ENCODE peak calls at places on chromosome 3, in eight cellular contexts. One of them, this sample, is unnamed.

GRCh38 chr3:136266468-136266867 is 16.3 kb downstream of the PCCB start:
- DNase-seq in lung: no peak
- DNase-seq in lower lobe of right lung: no peak
- DNase-seq in OCI-LY7: no peak
- DNase-seq in kidney: no peak
- DNase-seq in pancreas: no peak
- DNase-seq in heart left ventricle: no peak
- DNase-seq in spleen: no peak
- DNase-seq in this sample: peak; percentile 48

GRCh38 chr3:14097616-14098391 is 26.9 kb downstream of the CHCHD4 start:
- DNase-seq in lung: no peak
- DNase-seq in lower lobe of right lung: no peak
- DNase-seq in OCI-LY7: no peak
- DNase-seq in kidney: no peak
- DNase-seq in pancreas: no peak
- DNase-seq in heart left ventricle: no peak
- DNase-seq in spleen: no peak
- DNase-seq in this sample: no peak

GRCh38 chr3:151912041-151912440 is 38.6 kb downstream of the SUCNR1 start:
- DNase-seq in lung: no peak
- DNase-seq in lower lobe of right lung: no peak
- DNase-seq in OCI-LY7: no peak
- DNase-seq in kidney: no peak
- DNase-seq in pancreas: no peak
- DNase-seq in heart left ventricle: no peak
- DNase-seq in spleen: no peak
- DNase-seq in this sample: peak; percentile 37

GRCh38 chr3:3097958-3098357 is 12.2 kb downstream of the IL5RA start:
- DNase-seq in lung: no peak
- DNase-seq in lower lobe of right lung: no peak
- DNase-seq in OCI-LY7: no peak
- DNase-seq in kidney: no peak
- DNase-seq in pancreas: no peak
- DNase-seq in heart left ventricle: no peak
- DNase-seq in spleen: no peak
- DNase-seq in this sample: no peak

GRCh38 chr3:174202146-174202545 is 657.0 kb upstream of the NAALADL2 start:
- DNase-seq in lung: no peak
- DNase-seq in lower lobe of right lung: no peak
- DNase-seq in OCI-LY7: no peak
- DNase-seq in kidney: no peak
- DNase-seq in pancreas: no peak
- DNase-seq in heart left ventricle: peak; percentile 22
- DNase-seq in spleen: no peak
- DNase-seq in this sample: no peak

GRCh38 chr3:134061401-134061800 is 31.7 kb upstream of the SLCO2A1 start:
- DNase-seq in lung: no peak
- DNase-seq in lower lobe of right lung: no peak
- DNase-seq in OCI-LY7: no peak
- DNase-seq in kidney: no peak
- DNase-seq in pancreas: no peak
- DNase-seq in heart left ventricle: no peak
- DNase-seq in spleen: peak; percentile 52
- DNase-seq in this sample: no peak

GRCh38 chr3:36944012-36944640 is 728 bp downstream of the TRANK1 start:
- DNase-seq in lung: peak; percentile 50
- DNase-seq in lower lobe of right lung: peak; percentile 72
- DNase-seq in OCI-LY7: peak; percentile 62
- DNase-seq in kidney: peak; percentile 84
- DNase-seq in pancreas: peak; percentile 85
- DNase-seq in heart left ventricle: peak; percentile 53
- DNase-seq in spleen: peak; percentile 89
- DNase-seq in this sample: peak; percentile 54

GRCh38 chr3:42498791-42499477 is 3.5 kb upstream of the VIPR1 start:
- DNase-seq in lung: no peak
- DNase-seq in lower lobe of right lung: no peak
- DNase-seq in OCI-LY7: no peak
- DNase-seq in kidney: no peak
- DNase-seq in pancreas: no peak
- DNase-seq in heart left ventricle: peak; percentile 14
- DNase-seq in spleen: peak; percentile 51
- DNase-seq in this sample: no peak

GRCh38 chr3:101803152-101803782 is 24.3 kb downstream of the NXPE3 start:
- DNase-seq in lung: peak; percentile 51
- DNase-seq in lower lobe of right lung: no peak
- DNase-seq in OCI-LY7: peak; percentile 89
- DNase-seq in kidney: no peak
- DNase-seq in pancreas: no peak
- DNase-seq in heart left ventricle: peak; percentile 60
- DNase-seq in spleen: peak; percentile 78
- DNase-seq in this sample: peak; percentile 50

GRCh38 chr3:189267981-189268613 is 96.3 kb downstream of the TPRG1 start:
- DNase-seq in lung: no peak
- DNase-seq in lower lobe of right lung: no peak
- DNase-seq in OCI-LY7: no peak
- DNase-seq in kidney: no peak
- DNase-seq in pancreas: no peak
- DNase-seq in heart left ventricle: no peak
- DNase-seq in spleen: no peak
- DNase-seq in this sample: peak; percentile 95

GRCh38 chr3:16407365-16407764 is 106.1 kb downstream of the RFTN1 start:
- DNase-seq in lung: no peak
- DNase-seq in lower lobe of right lung: no peak
- DNase-seq in OCI-LY7: no peak
- DNase-seq in kidney: no peak
- DNase-seq in pancreas: no peak
- DNase-seq in heart left ventricle: no peak
- DNase-seq in spleen: no peak
- DNase-seq in this sample: no peak

GRCh38 chr3:197408177-197408957 is 110.0 kb upstream of the DLG1 start:
- DNase-seq in lung: no peak
- DNase-seq in lower lobe of right lung: no peak
- DNase-seq in OCI-LY7: no peak
- DNase-seq in kidney: no peak
- DNase-seq in pancreas: no peak
- DNase-seq in heart left ventricle: no peak
- DNase-seq in spleen: peak; percentile 36
- DNase-seq in this sample: no peak

GRCh38 chr3:188061133-188061532 is 92.8 kb upstream of the LPP start:
- DNase-seq in lung: no peak
- DNase-seq in lower lobe of right lung: no peak
- DNase-seq in OCI-LY7: peak; percentile 75
- DNase-seq in kidney: no peak
- DNase-seq in pancreas: no peak
- DNase-seq in heart left ventricle: no peak
- DNase-seq in spleen: no peak
- DNase-seq in this sample: peak; percentile 59

GRCh38 chr3:71581981-71582611 is 1.4 kb downstream of the FOXP1 start:
- DNase-seq in lung: peak; percentile 67
- DNase-seq in lower lobe of right lung: peak; percentile 83
- DNase-seq in OCI-LY7: peak; percentile 91
- DNase-seq in kidney: peak; percentile 86
- DNase-seq in pancreas: peak; percentile 81
- DNase-seq in heart left ventricle: peak; percentile 63
- DNase-seq in spleen: peak; percentile 90
- DNase-seq in this sample: peak; percentile 45

GRCh38 chr3:42032693-42033349 is 58.3 kb upstream of the TRAK1 start:
- DNase-seq in lung: peak; percentile 90
- DNase-seq in lower lobe of right lung: peak; percentile 93
- DNase-seq in OCI-LY7: no peak
- DNase-seq in kidney: peak; percentile 84
- DNase-seq in pancreas: no peak
- DNase-seq in heart left ventricle: no peak
- DNase-seq in spleen: no peak
- DNase-seq in this sample: peak; percentile 66

GRCh38 chr3:46643701-46644100 is 31.4 kb downstream of the FAM240A start:
- DNase-seq in lung: no peak
- DNase-seq in lower lobe of right lung: no peak
- DNase-seq in OCI-LY7: no peak
- DNase-seq in kidney: no peak
- DNase-seq in pancreas: no peak
- DNase-seq in heart left ventricle: no peak
- DNase-seq in spleen: no peak
- DNase-seq in this sample: peak; percentile 56

GRCh38 chr3:157785071-157785826 is 282.0 kb upstream of the VEPH1 start:
- DNase-seq in lung: no peak
- DNase-seq in lower lobe of right lung: no peak
- DNase-seq in OCI-LY7: no peak
- DNase-seq in kidney: no peak
- DNase-seq in pancreas: no peak
- DNase-seq in heart left ventricle: no peak
- DNase-seq in spleen: no peak
- DNase-seq in this sample: peak; percentile 82

GRCh38 chr3:114364806-114365205 is 71.0 kb downstream of the TIGIT start:
- DNase-seq in lung: no peak
- DNase-seq in lower lobe of right lung: no peak
- DNase-seq in OCI-LY7: no peak
- DNase-seq in kidney: no peak
- DNase-seq in pancreas: no peak
- DNase-seq in heart left ventricle: no peak
- DNase-seq in spleen: no peak
- DNase-seq in this sample: no peak

GRCh38 chr3:120908803-120909601 is 997 bp downstream of the STXBP5L start:
- DNase-seq in lung: no peak
- DNase-seq in lower lobe of right lung: no peak
- DNase-seq in OCI-LY7: peak; percentile 58
- DNase-seq in kidney: peak; percentile 66
- DNase-seq in pancreas: no peak
- DNase-seq in heart left ventricle: no peak
- DNase-seq in spleen: no peak
- DNase-seq in this sample: no peak

GRCh38 chr3:120908030-120908802 is at the start of gene STXBP5L:
- DNase-seq in lung: peak; percentile 68
- DNase-seq in lower lobe of right lung: peak; percentile 79
- DNase-seq in OCI-LY7: peak; percentile 89
- DNase-seq in kidney: peak; percentile 89
- DNase-seq in pancreas: peak; percentile 95
- DNase-seq in heart left ventricle: peak; percentile 40
- DNase-seq in spleen: peak; percentile 81
- DNase-seq in this sample: peak; percentile 66

GRCh38 chr3:120909602-120909878 is 1.5 kb downstream of the STXBP5L start:
- DNase-seq in lung: no peak
- DNase-seq in lower lobe of right lung: no peak
- DNase-seq in OCI-LY7: peak; percentile 30
- DNase-seq in kidney: no peak
- DNase-seq in pancreas: no peak
- DNase-seq in heart left ventricle: no peak
- DNase-seq in spleen: no peak
- DNase-seq in this sample: no peak

DNA sequence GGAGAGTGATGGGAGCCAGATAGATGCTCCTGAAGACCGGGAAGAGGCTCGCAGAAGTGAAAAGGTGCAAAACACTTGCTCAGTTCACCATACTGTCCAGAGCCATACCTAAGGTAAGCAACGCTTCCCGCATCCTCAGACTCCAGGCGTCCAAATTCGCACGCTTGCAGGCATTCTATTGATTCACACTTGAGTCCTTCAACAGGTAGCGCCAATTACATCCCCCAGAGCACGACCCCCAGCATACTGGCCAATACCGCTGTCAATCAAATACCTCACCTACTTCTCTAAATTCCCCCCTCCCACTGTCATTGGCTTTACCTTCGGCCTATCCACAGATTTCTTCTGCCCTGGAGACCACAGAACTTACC is 361 bp upstream of the STXBP5L start:
- DNase-seq in lung: no peak
- DNase-seq in lower lobe of right lung: no peak
- DNase-seq in OCI-LY7: no peak
- DNase-seq in kidney: no peak
- DNase-seq in pancreas: no peak
- DNase-seq in heart left ventricle: no peak
- DNase-seq in spleen: no peak
- DNase-seq in this sample: no peak
- H3K4me3 ChIP-seq in lung: no peak overlapping the region
- H3K4me3 ChIP-seq in lower lobe of right lung: peak overlapping the region; percentile 43
- H3K4me3 ChIP-seq in OCI-LY7: peak overlapping the region; percentile 74
- H3K4me3 ChIP-seq in kidney: no peak overlapping the region
- H3K4me3 ChIP-seq in pancreas: no peak overlapping the region
- H3K4me3 ChIP-seq in heart left ventricle: no peak overlapping the region
- H3K4me3 ChIP-seq in spleen: no peak overlapping the region
- H3K4me3 ChIP-seq in this sample: no peak overlapping the region

GRCh38 chr3:51967384-51968174 is at the start of gene PCBP4:
- DNase-seq in lung: peak; percentile 54
- DNase-seq in lower lobe of right lung: peak; percentile 74
- DNase-seq in OCI-LY7: no peak
- DNase-seq in kidney: peak; percentile 91
- DNase-seq in pancreas: peak; percentile 84
- DNase-seq in heart left ventricle: peak; percentile 86
- DNase-seq in spleen: no peak
- DNase-seq in this sample: no peak
- H3K4me1 ChIP-seq in lung: peaks cover 6% of the 10 kb centered on the region
- H3K4me1 ChIP-seq in lower lobe of right lung: peaks cover 32% of the 10 kb centered on the region
- H3K4me1 ChIP-seq in OCI-LY7: peaks cover 10% of the 10 kb centered on the region
- H3K4me1 ChIP-seq in kidney: peaks cover 12% of the 10 kb centered on the region
- H3K4me1 ChIP-seq in pancreas: peaks cover 15% of the 10 kb centered on the region
- H3K4me1 ChIP-seq in heart left ventricle: peaks cover 39% of the 10 kb centered on the region
- H3K4me1 ChIP-seq in spleen: peaks cover 43% of the 10 kb centered on the region
- H3K4me1 ChIP-seq in this sample: peaks cover 19% of the 10 kb centered on the region

DNA sequence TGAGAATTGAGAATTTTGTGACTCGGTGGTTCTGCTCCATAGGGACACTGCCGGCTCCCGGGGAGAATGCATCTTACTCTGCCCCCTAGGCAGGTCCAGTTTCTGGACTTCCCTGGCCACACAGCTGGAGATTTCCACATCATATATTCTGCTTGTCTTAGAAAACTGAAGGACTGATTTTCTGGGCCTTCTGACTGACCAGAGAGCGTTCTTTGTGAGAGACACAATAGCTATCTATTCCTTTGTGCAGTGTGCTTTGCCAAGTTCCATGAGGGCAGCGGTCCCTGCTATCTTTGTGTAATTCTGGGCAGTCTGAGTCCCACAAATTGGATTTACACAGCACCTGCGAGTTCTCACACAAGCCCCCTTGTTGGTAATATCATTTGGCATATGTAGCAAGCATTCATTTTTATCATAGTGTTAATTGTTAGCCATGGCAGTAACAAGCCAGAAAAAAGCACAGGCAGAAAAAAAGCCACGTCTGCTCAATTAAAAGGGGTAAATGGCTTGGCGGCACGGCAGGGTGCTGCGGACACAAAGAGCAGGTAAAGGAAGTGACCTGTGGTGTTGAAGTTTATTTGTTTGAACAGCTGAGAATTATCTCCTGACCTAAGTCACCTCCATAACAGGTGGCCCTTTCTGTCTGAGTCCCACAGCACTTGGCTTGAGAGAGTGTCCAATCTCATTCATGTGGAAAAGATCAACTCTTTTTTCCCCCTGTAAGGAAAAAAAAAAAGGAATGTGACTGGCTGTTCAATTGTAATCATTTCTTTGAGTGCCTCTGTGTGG is 688.8 kb downstream of the TUSC7 start:
- DNase-seq in lung: no peak
- DNase-seq in lower lobe of right lung: no peak
- DNase-seq in OCI-LY7: no peak
- DNase-seq in kidney: no peak
- DNase-seq in pancreas: peak; percentile 63
- DNase-seq in heart left ventricle: no peak
- DNase-seq in spleen: no peak
- DNase-seq in this sample: no peak
- H3K4me3 ChIP-seq in lung: no peak overlapping the region
- H3K4me3 ChIP-seq in lower lobe of right lung: no peak overlapping the region
- H3K4me3 ChIP-seq in OCI-LY7: no peak overlapping the region
- H3K4me3 ChIP-seq in kidney: no peak overlapping the region
- H3K4me3 ChIP-seq in pancreas: no peak overlapping the region
- H3K4me3 ChIP-seq in heart left ventricle: no peak overlapping the region
- H3K4me3 ChIP-seq in spleen: no peak overlapping the region
- H3K4me3 ChIP-seq in this sample: no peak overlapping the region

GRCh38 chr3:149647285-149647684 is 10.5 kb downstream of the WWTR1 start:
- DNase-seq in lung: no peak
- DNase-seq in lower lobe of right lung: no peak
- DNase-seq in OCI-LY7: no peak
- DNase-seq in kidney: no peak
- DNase-seq in pancreas: no peak
- DNase-seq in heart left ventricle: no peak
- DNase-seq in spleen: no peak
- DNase-seq in this sample: no peak
- H3K4me1 ChIP-seq in lung: peaks cover 3% of the 10 kb centered on the region
- H3K4me1 ChIP-seq in lower lobe of right lung: peaks cover 36% of the 10 kb centered on the region
- H3K4me1 ChIP-seq in OCI-LY7: no peaks in the 10 kb centered on the region
- H3K4me1 ChIP-seq in kidney: peaks cover 14% of the 10 kb centered on the region
- H3K4me1 ChIP-seq in pancreas: no peaks in the 10 kb centered on the region
- H3K4me1 ChIP-seq in heart left ventricle: peaks cover 39% of the 10 kb centered on the region
- H3K4me1 ChIP-seq in spleen: peaks cover 27% of the 10 kb centered on the region
- H3K4me1 ChIP-seq in this sample: peaks cover 49% of the 10 kb centered on the region

This sample was measured in mammary epithelial cell.